ENCODE peak calls at places on chromosomes 6 and 20, in ten cellular contexts. One of them, this sample, is unnamed.

GRCh38 chr6:5302220-5302946 is 41.1 kb downstream of the FARS2 start:
- DNase-seq in A549: no peak
- DNase-seq in Peyer's patch: no peak
- DNase-seq in spleen: no peak
- DNase-seq in HepG2: no peak
- DNase-seq in esophagus squamous epithelium: no peak
- DNase-seq in IMR-90: peak; percentile 8
- DNase-seq in GM12878: peak; percentile 92
- DNase-seq in body of pancreas: no peak
- DNase-seq in ovary: no peak
- DNase-seq in this sample: no peak

GRCh38 chr6:30533460-30534294 is 22.6 kb downstream of the GNL1 start:
- DNase-seq in A549: no peak
- DNase-seq in Peyer's patch: no peak
- DNase-seq in spleen: no peak
- DNase-seq in HepG2: peak; percentile 68
- DNase-seq in esophagus squamous epithelium: no peak
- DNase-seq in IMR-90: no peak
- DNase-seq in GM12878: no peak
- DNase-seq in body of pancreas: no peak
- DNase-seq in ovary: no peak
- DNase-seq in this sample: no peak

GRCh38 chr6:169961772-169962561 is 210.5 kb downstream of the ERMARD start:
- DNase-seq in A549: no peak
- DNase-seq in Peyer's patch: peak; percentile 48
- DNase-seq in spleen: peak; percentile 80
- DNase-seq in HepG2: no peak
- DNase-seq in esophagus squamous epithelium: no peak
- DNase-seq in IMR-90: no peak
- DNase-seq in GM12878: no peak
- DNase-seq in body of pancreas: no peak
- DNase-seq in ovary: no peak
- DNase-seq in this sample: peak; percentile 68

GRCh38 chr20:38833154-38833856 is 27.8 kb downstream of the PPP1R16B start:
- DNase-seq in A549: no peak
- DNase-seq in Peyer's patch: no peak
- DNase-seq in spleen: no peak
- DNase-seq in HepG2: no peak
- DNase-seq in esophagus squamous epithelium: no peak
- DNase-seq in IMR-90: no peak
- DNase-seq in GM12878: no peak
- DNase-seq in body of pancreas: no peak
- DNase-seq in ovary: no peak
- DNase-seq in this sample: no peak

GRCh38 chr6:6841571-6841970 is 253.1 kb downstream of the LY86 start:
- DNase-seq in A549: peak; percentile 5
- DNase-seq in Peyer's patch: no peak
- DNase-seq in spleen: no peak
- DNase-seq in HepG2: no peak
- DNase-seq in esophagus squamous epithelium: no peak
- DNase-seq in IMR-90: no peak
- DNase-seq in GM12878: no peak
- DNase-seq in body of pancreas: no peak
- DNase-seq in ovary: no peak
- DNase-seq in this sample: peak; percentile 64

GRCh38 chr6:46258249-46258648 is 87.5 kb upstream of the ENPP5 start:
- DNase-seq in A549: no peak
- DNase-seq in Peyer's patch: no peak
- DNase-seq in spleen: no peak
- DNase-seq in HepG2: no peak
- DNase-seq in esophagus squamous epithelium: no peak
- DNase-seq in IMR-90: no peak
- DNase-seq in GM12878: no peak
- DNase-seq in body of pancreas: no peak
- DNase-seq in ovary: no peak
- DNase-seq in this sample: no peak

GRCh38 chr20:33521461-33521860 is 31.6 kb downstream of the CBFA2T2 start:
- DNase-seq in A549: no peak
- DNase-seq in Peyer's patch: no peak
- DNase-seq in spleen: no peak
- DNase-seq in HepG2: no peak
- DNase-seq in esophagus squamous epithelium: no peak
- DNase-seq in IMR-90: no peak
- DNase-seq in GM12878: no peak
- DNase-seq in body of pancreas: no peak
- DNase-seq in ovary: no peak
- DNase-seq in this sample: no peak

GRCh38 chr20:31548823-31549512 is 34.7 kb downstream of the HM13 start:
- DNase-seq in A549: no peak
- DNase-seq in Peyer's patch: no peak
- DNase-seq in spleen: no peak
- DNase-seq in HepG2: no peak
- DNase-seq in esophagus squamous epithelium: no peak
- DNase-seq in IMR-90: no peak
- DNase-seq in GM12878: no peak
- DNase-seq in body of pancreas: no peak
- DNase-seq in ovary: no peak
- DNase-seq in this sample: no peak

GRCh38 chr6:157561037-157561790 is 180.2 kb downstream of the ZDHHC14 start:
- DNase-seq in A549: no peak
- DNase-seq in Peyer's patch: no peak
- DNase-seq in spleen: no peak
- DNase-seq in HepG2: no peak
- DNase-seq in esophagus squamous epithelium: no peak
- DNase-seq in IMR-90: no peak
- DNase-seq in GM12878: peak; percentile 73
- DNase-seq in body of pancreas: no peak
- DNase-seq in ovary: no peak
- DNase-seq in this sample: no peak

GRCh38 chr6:100678027-100678426 is 203.1 kb downstream of the ASCC3 start:
- DNase-seq in A549: no peak
- DNase-seq in Peyer's patch: no peak
- DNase-seq in spleen: no peak
- DNase-seq in HepG2: no peak
- DNase-seq in esophagus squamous epithelium: no peak
- DNase-seq in IMR-90: peak; percentile 28
- DNase-seq in GM12878: no peak
- DNase-seq in body of pancreas: no peak
- DNase-seq in ovary: no peak
- DNase-seq in this sample: no peak

GRCh38 chr6:73695619-73696421 is at the start of gene CD109:
- DNase-seq in A549: peak; percentile 89
- DNase-seq in Peyer's patch: peak; percentile 54
- DNase-seq in spleen: no peak
- DNase-seq in HepG2: peak; percentile 54
- DNase-seq in esophagus squamous epithelium: no peak
- DNase-seq in IMR-90: peak; percentile 73
- DNase-seq in GM12878: no peak
- DNase-seq in body of pancreas: no peak
- DNase-seq in ovary: no peak
- DNase-seq in this sample: peak; percentile 81

GRCh38 chr6:124984668-124985338 is 22.6 kb downstream of the RNF217 start:
- DNase-seq in A549: no peak
- DNase-seq in Peyer's patch: no peak
- DNase-seq in spleen: no peak
- DNase-seq in HepG2: no peak
- DNase-seq in esophagus squamous epithelium: no peak
- DNase-seq in IMR-90: peak; percentile 78
- DNase-seq in GM12878: no peak
- DNase-seq in body of pancreas: no peak
- DNase-seq in ovary: no peak
- DNase-seq in this sample: no peak

GRCh38 chr6:30062471-30063178 is 1.6 kb downstream of the POLR1H start:
- DNase-seq in A549: no peak
- DNase-seq in Peyer's patch: no peak
- DNase-seq in spleen: no peak
- DNase-seq in HepG2: no peak
- DNase-seq in esophagus squamous epithelium: no peak
- DNase-seq in IMR-90: no peak
- DNase-seq in GM12878: no peak
- DNase-seq in body of pancreas: no peak
- DNase-seq in ovary: no peak
- DNase-seq in this sample: no peak

GRCh38 chr6:39490120-39490519 is 167.6 kb upstream of the KCNK16 start:
- DNase-seq in A549: no peak
- DNase-seq in Peyer's patch: no peak
- DNase-seq in spleen: no peak
- DNase-seq in HepG2: no peak
- DNase-seq in esophagus squamous epithelium: no peak
- DNase-seq in IMR-90: no peak
- DNase-seq in GM12878: no peak
- DNase-seq in body of pancreas: no peak
- DNase-seq in ovary: no peak
- DNase-seq in this sample: no peak

GRCh38 chr6:39495023-39495422 is 172.5 kb upstream of the KCNK16 start:
- DNase-seq in A549: no peak
- DNase-seq in Peyer's patch: no peak
- DNase-seq in spleen: no peak
- DNase-seq in HepG2: no peak
- DNase-seq in esophagus squamous epithelium: no peak
- DNase-seq in IMR-90: no peak
- DNase-seq in GM12878: no peak
- DNase-seq in body of pancreas: no peak
- DNase-seq in ovary: no peak
- DNase-seq in this sample: no peak

GRCh38 chr6:39493717-39494116 is 171.2 kb upstream of the KCNK16 start:
- DNase-seq in A549: no peak
- DNase-seq in Peyer's patch: no peak
- DNase-seq in spleen: no peak
- DNase-seq in HepG2: no peak
- DNase-seq in esophagus squamous epithelium: no peak
- DNase-seq in IMR-90: no peak
- DNase-seq in GM12878: no peak
- DNase-seq in body of pancreas: no peak
- DNase-seq in ovary: peak; percentile 18
- DNase-seq in this sample: no peak

GRCh38 chr6:39495640-39496039 is 173.1 kb upstream of the KCNK16 start:
- DNase-seq in A549: no peak
- DNase-seq in Peyer's patch: no peak
- DNase-seq in spleen: no peak
- DNase-seq in HepG2: no peak
- DNase-seq in esophagus squamous epithelium: no peak
- DNase-seq in IMR-90: no peak
- DNase-seq in GM12878: no peak
- DNase-seq in body of pancreas: no peak
- DNase-seq in ovary: no peak
- DNase-seq in this sample: no peak

DNA sequence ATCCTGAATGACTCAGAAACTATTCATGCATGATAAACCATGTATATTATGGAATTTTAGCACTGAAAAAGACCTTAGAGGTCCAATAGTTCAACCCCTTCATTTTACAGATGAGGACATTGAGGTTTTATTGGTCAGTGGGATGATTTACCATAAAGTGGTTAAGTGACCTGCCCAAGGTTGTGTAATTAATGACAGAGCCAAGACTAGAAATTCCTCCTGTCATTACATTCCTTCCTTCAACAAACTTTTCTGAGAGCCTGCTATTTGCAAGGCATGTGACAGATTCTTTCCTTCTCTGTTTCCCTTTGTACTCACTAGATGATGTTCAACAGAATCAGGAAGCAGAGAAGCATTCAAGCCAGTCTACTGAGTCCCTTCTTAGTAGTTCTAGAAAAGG is 170.7 kb upstream of the KCNK16 start:
- DNase-seq in A549: no peak
- DNase-seq in Peyer's patch: no peak
- DNase-seq in spleen: no peak
- DNase-seq in HepG2: no peak
- DNase-seq in esophagus squamous epithelium: no peak
- DNase-seq in IMR-90: no peak
- DNase-seq in GM12878: no peak
- DNase-seq in body of pancreas: no peak
- DNase-seq in ovary: no peak
- DNase-seq in this sample: no peak
- H3K4me1 ChIP-seq in A549: no peaks in the 10 kb centered on the region
- H3K4me1 ChIP-seq in Peyer's patch: no peaks in the 10 kb centered on the region
- H3K4me1 ChIP-seq in spleen: no peaks in the 10 kb centered on the region
- H3K4me1 ChIP-seq in HepG2: no peaks in the 10 kb centered on the region
- H3K4me1 ChIP-seq in esophagus squamous epithelium: no peaks in the 10 kb centered on the region
- H3K4me1 ChIP-seq in IMR-90: no peaks in the 10 kb centered on the region
- H3K4me1 ChIP-seq in GM12878: no peaks in the 10 kb centered on the region
- H3K4me1 ChIP-seq in body of pancreas: no peaks in the 10 kb centered on the region
- H3K4me1 ChIP-seq in ovary: peaks cover 1% of the 10 kb centered on the region
- H3K4me1 ChIP-seq in this sample: peaks cover 11% of the 10 kb centered on the region

GRCh38 chr20:41133709-41134361 is 3.5 kb upstream of the PLCG1 start:
- DNase-seq in A549: no peak
- DNase-seq in Peyer's patch: no peak
- DNase-seq in spleen: no peak
- DNase-seq in HepG2: no peak
- DNase-seq in esophagus squamous epithelium: no peak
- DNase-seq in IMR-90: peak; percentile 18
- DNase-seq in GM12878: peak; percentile 94
- DNase-seq in body of pancreas: no peak
- DNase-seq in ovary: no peak
- DNase-seq in this sample: peak; percentile 81
- TF ChIP-seq POLR2A in A549: no peak
- TF ChIP-seq POLR2A in Peyer's patch: no peak
- TF ChIP-seq POLR2A in spleen: no peak
- TF ChIP-seq POLR2A in HepG2: no peak
- TF ChIP-seq POLR2A in esophagus squamous epithelium: no peak
- TF ChIP-seq POLR2A in IMR-90: no peak
- TF ChIP-seq POLR2A in GM12878: peak; percentile 19
- TF ChIP-seq POLR2A in body of pancreas: no peak
- TF ChIP-seq POLR2A in ovary: no peak
- TF ChIP-seq POLR2A in this sample: no peak

DNA sequence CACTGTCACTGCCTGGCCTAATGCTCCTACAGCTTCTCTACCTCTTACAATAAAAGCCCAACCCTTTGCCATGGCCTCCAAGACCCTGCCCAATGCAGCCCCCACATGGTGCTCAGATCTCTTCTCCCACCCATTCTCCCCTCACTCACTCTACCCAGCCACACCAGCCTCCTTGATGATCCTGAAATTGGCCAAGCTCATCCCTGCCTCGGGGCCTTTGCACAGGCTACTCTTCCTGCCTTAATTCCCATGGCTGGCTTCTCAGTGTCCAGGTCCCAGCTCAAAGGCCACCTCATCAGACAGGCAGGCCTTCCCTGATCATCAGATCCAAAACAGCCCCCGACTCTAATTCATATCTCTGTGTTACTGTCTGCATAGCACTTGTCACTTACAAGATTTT is 25.6 kb downstream of the PREX1 start:
- DNase-seq in A549: no peak
- DNase-seq in Peyer's patch: peak; percentile 7
- DNase-seq in spleen: peak; percentile 21
- DNase-seq in HepG2: no peak
- DNase-seq in esophagus squamous epithelium: no peak
- DNase-seq in IMR-90: no peak
- DNase-seq in GM12878: no peak
- DNase-seq in body of pancreas: no peak
- DNase-seq in ovary: no peak
- DNase-seq in this sample: no peak
- H3K4me1 ChIP-seq in A549: no peaks in the 10 kb centered on the region
- H3K4me1 ChIP-seq in Peyer's patch: peaks cover 12% of the 10 kb centered on the region
- H3K4me1 ChIP-seq in spleen: peaks cover 92% of the 10 kb centered on the region
- H3K4me1 ChIP-seq in HepG2: no peaks in the 10 kb centered on the region
- H3K4me1 ChIP-seq in esophagus squamous epithelium: no peaks in the 10 kb centered on the region
- H3K4me1 ChIP-seq in IMR-90: no peaks in the 10 kb centered on the region
- H3K4me1 ChIP-seq in GM12878: peaks cover 46% of the 10 kb centered on the region
- H3K4me1 ChIP-seq in body of pancreas: no peaks in the 10 kb centered on the region
- H3K4me1 ChIP-seq in ovary: no peaks in the 10 kb centered on the region
- H3K4me1 ChIP-seq in this sample: no peaks in the 10 kb centered on the region

GRCh38 chr6:62323818-62324217 is 37.8 kb upstream of the KHDRBS2 start:
- DNase-seq in A549: no peak
- DNase-seq in Peyer's patch: no peak
- DNase-seq in spleen: no peak
- DNase-seq in HepG2: no peak
- DNase-seq in esophagus squamous epithelium: no peak
- DNase-seq in IMR-90: no peak
- DNase-seq in GM12878: no peak
- DNase-seq in body of pancreas: no peak
- DNase-seq in ovary: no peak
- DNase-seq in this sample: no peak
- TF ChIP-seq POLR2A in A549: no peak
- TF ChIP-seq POLR2A in Peyer's patch: no peak
- TF ChIP-seq POLR2A in spleen: no peak
- TF ChIP-seq POLR2A in HepG2: no peak
- TF ChIP-seq POLR2A in esophagus squamous epithelium: no peak
- TF ChIP-seq POLR2A in IMR-90: no peak
- TF ChIP-seq POLR2A in GM12878: no peak
- TF ChIP-seq POLR2A in body of pancreas: no peak
- TF ChIP-seq POLR2A in ovary: no peak
- TF ChIP-seq POLR2A in this sample: no peak

This sample was measured in suprapubic skin.